ENCODE peak calls at places on chromosome 12, in ten cellular contexts. One of them, this sample, is unnamed.

GRCh38 chr12:62760779-62761178 is 174.2 kb downstream of the PPM1H start:
- DNase-seq in omental fat pad: no peak
- DNase-seq in osteocyte: no peak
- DNase-seq in HEK293T: no peak
- DNase-seq in colonic mucosa: no peak
- DNase-seq in caudate nucleus: no peak
- DNase-seq in SW480: peak
- DNase-seq in ecto neural progenitor cell: no peak
- DNase-seq in cardiac muscle cell: peak
- DNase-seq in fibroblast of the aortic adventitia: peak
- DNase-seq in this sample: no peak

GRCh38 chr12:104689630-104690029 is 232.9 kb downstream of the CHST11 start:
- DNase-seq in cardiac muscle cell: no peak
- DNase-seq in caudate nucleus: no peak
- DNase-seq in HEK293T: no peak
- DNase-seq in omental fat pad: no peak
- DNase-seq in SW480: no peak
- DNase-seq in osteocyte: no peak
- DNase-seq in ecto neural progenitor cell: no peak
- DNase-seq in fibroblast of the aortic adventitia: no peak
- DNase-seq in colonic mucosa: no peak
- DNase-seq in this sample: peak

GRCh38 chr12:89111964-89112363 is 240.3 kb downstream of the DUSP6 start:
- DNase-seq in HEK293T: no peak
- DNase-seq in omental fat pad: no peak
- DNase-seq in ecto neural progenitor cell: no peak
- DNase-seq in colonic mucosa: no peak
- DNase-seq in caudate nucleus: no peak
- DNase-seq in fibroblast of the aortic adventitia: no peak
- DNase-seq in SW480: no peak
- DNase-seq in cardiac muscle cell: no peak
- DNase-seq in osteocyte: no peak
- DNase-seq in this sample: no peak

GRCh38 chr12:110816761-110817160 is 30.0 kb upstream of the CCDC63 start:
- DNase-seq in osteocyte: no peak
- DNase-seq in HEK293T: no peak
- DNase-seq in omental fat pad: no peak
- DNase-seq in colonic mucosa: no peak
- DNase-seq in ecto neural progenitor cell: no peak
- DNase-seq in SW480: no peak
- DNase-seq in cardiac muscle cell: no peak
- DNase-seq in caudate nucleus: no peak
- DNase-seq in fibroblast of the aortic adventitia: no peak
- DNase-seq in this sample: no peak

GRCh38 chr12:50955697-50956096 is 3.4 kb downstream of the HIGD1C start:
- DNase-seq in HEK293T: no peak
- DNase-seq in colonic mucosa: no peak
- DNase-seq in omental fat pad: no peak
- DNase-seq in cardiac muscle cell: no peak
- DNase-seq in caudate nucleus: no peak
- DNase-seq in osteocyte: no peak
- DNase-seq in fibroblast of the aortic adventitia: no peak
- DNase-seq in ecto neural progenitor cell: no peak
- DNase-seq in SW480: no peak
- DNase-seq in this sample: no peak

GRCh38 chr12:131085816-131086591 is 132.3 kb downstream of the ADGRD1 start:
- DNase-seq in SW480: no peak
- DNase-seq in fibroblast of the aortic adventitia: no peak
- DNase-seq in colonic mucosa: no peak
- DNase-seq in osteocyte: peak
- DNase-seq in cardiac muscle cell: no peak
- DNase-seq in caudate nucleus: no peak
- DNase-seq in HEK293T: no peak
- DNase-seq in omental fat pad: peak
- DNase-seq in ecto neural progenitor cell: peak
- DNase-seq in this sample: no peak

GRCh38 chr12:121033625-121034349 is 5.3 kb downstream of the OASL start:
- DNase-seq in colonic mucosa: no peak
- DNase-seq in osteocyte: no peak
- DNase-seq in HEK293T: no peak
- DNase-seq in SW480: peak
- DNase-seq in omental fat pad: no peak
- DNase-seq in ecto neural progenitor cell: no peak
- DNase-seq in fibroblast of the aortic adventitia: peak
- DNase-seq in caudate nucleus: no peak
- DNase-seq in cardiac muscle cell: peak
- DNase-seq in this sample: peak

GRCh38 chr12:101877816-101878811 is 734 bp downstream of the DRAM1 start:
- DNase-seq in colonic mucosa: peak
- DNase-seq in osteocyte: no peak
- DNase-seq in caudate nucleus: no peak
- DNase-seq in ecto neural progenitor cell: no peak
- DNase-seq in fibroblast of the aortic adventitia: peak
- DNase-seq in omental fat pad: no peak
- DNase-seq in cardiac muscle cell: peak
- DNase-seq in SW480: peak
- DNase-seq in HEK293T: peak
- DNase-seq in this sample: no peak

GRCh38 chr12:24482882-24483604 is 465.9 kb downstream of the BCAT1 start:
- DNase-seq in SW480: no peak
- DNase-seq in HEK293T: no peak
- DNase-seq in ecto neural progenitor cell: no peak
- DNase-seq in omental fat pad: no peak
- DNase-seq in fibroblast of the aortic adventitia: no peak
- DNase-seq in caudate nucleus: no peak
- DNase-seq in colonic mucosa: no peak
- DNase-seq in osteocyte: no peak
- DNase-seq in cardiac muscle cell: no peak
- DNase-seq in this sample: no peak

GRCh38 chr12:24896171-24896570 is 52.7 kb downstream of the BCAT1 start:
- DNase-seq in colonic mucosa: no peak
- DNase-seq in osteocyte: no peak
- DNase-seq in omental fat pad: no peak
- DNase-seq in SW480: no peak
- DNase-seq in caudate nucleus: no peak
- DNase-seq in ecto neural progenitor cell: no peak
- DNase-seq in HEK293T: no peak
- DNase-seq in fibroblast of the aortic adventitia: peak
- DNase-seq in cardiac muscle cell: no peak
- DNase-seq in this sample: no peak

This sample was measured in MV-4-11.